ENCODE peak calls at places on chromosome 14, in five cellular contexts. One of them, this sample, is unnamed.

GRCh38 chr14:22255042-22255441 is 334.0 kb downstream of the DAD1 start:
- DNase-seq in globus pallidus: peak
- DNase-seq in stimulated activated CD8-positive, alpha-beta memory T cell treated with anti-CD3 and anti-CD28 coated beads, Interleukin-4, amount 100 ng/mL, for 4 hours: no peak
- DNase-seq in GM18507: no peak
- DNase-seq in Kasumi-1: no peak
- DNase-seq in this sample: no peak

GRCh38 chr14:91649930-91650329 is 82.0 kb downstream of the CATSPERB start:
- DNase-seq in globus pallidus: peak
- DNase-seq in stimulated activated CD8-positive, alpha-beta memory T cell treated with anti-CD3 and anti-CD28 coated beads, Interleukin-4, amount 100 ng/mL, for 4 hours: no peak
- DNase-seq in GM18507: peak
- DNase-seq in Kasumi-1: peak
- DNase-seq in this sample: peak

GRCh38 chr14:100780646-100781355 is 45.1 kb upstream of the MEG3 start:
- DNase-seq in globus pallidus: no peak
- DNase-seq in stimulated activated CD8-positive, alpha-beta memory T cell treated with anti-CD3 and anti-CD28 coated beads, Interleukin-4, amount 100 ng/mL, for 4 hours: no peak
- DNase-seq in GM18507: no peak
- DNase-seq in Kasumi-1: no peak
- DNase-seq in this sample: no peak

GRCh38 chr14:37056473-37056872 is 115.9 kb downstream of the SLC25A21 start:
- DNase-seq in globus pallidus: no peak
- DNase-seq in stimulated activated CD8-positive, alpha-beta memory T cell treated with anti-CD3 and anti-CD28 coated beads, Interleukin-4, amount 100 ng/mL, for 4 hours: no peak
- DNase-seq in GM18507: no peak
- DNase-seq in Kasumi-1: no peak
- DNase-seq in this sample: no peak

GRCh38 chr14:24165785-24166184 is 4.7 kb downstream of the IRF9 start:
- DNase-seq in globus pallidus: no peak
- DNase-seq in stimulated activated CD8-positive, alpha-beta memory T cell treated with anti-CD3 and anti-CD28 coated beads, Interleukin-4, amount 100 ng/mL, for 4 hours: no peak
- DNase-seq in GM18507: no peak
- DNase-seq in Kasumi-1: no peak
- DNase-seq in this sample: no peak

GRCh38 chr14:35399083-35399807 is 5.3 kb downstream of the NFKBIA start:
- DNase-seq in globus pallidus: no peak
- DNase-seq in stimulated activated CD8-positive, alpha-beta memory T cell treated with anti-CD3 and anti-CD28 coated beads, Interleukin-4, amount 100 ng/mL, for 4 hours: no peak
- DNase-seq in GM18507: no peak
- DNase-seq in Kasumi-1: no peak
- DNase-seq in this sample: no peak

GRCh38 chr14:45787167-45787566 is 534.2 kb upstream of the MIS18BP1 start:
- DNase-seq in globus pallidus: no peak
- DNase-seq in stimulated activated CD8-positive, alpha-beta memory T cell treated with anti-CD3 and anti-CD28 coated beads, Interleukin-4, amount 100 ng/mL, for 4 hours: no peak
- DNase-seq in GM18507: no peak
- DNase-seq in Kasumi-1: no peak
- DNase-seq in this sample: no peak

GRCh38 chr14:29545714-29546113 is 381.9 kb downstream of the PRKD1 start:
- DNase-seq in globus pallidus: no peak
- DNase-seq in stimulated activated CD8-positive, alpha-beta memory T cell treated with anti-CD3 and anti-CD28 coated beads, Interleukin-4, amount 100 ng/mL, for 4 hours: no peak
- DNase-seq in GM18507: no peak
- DNase-seq in Kasumi-1: no peak
- DNase-seq in this sample: no peak

GRCh38 chr14:25658988-25659387 is 609.0 kb upstream of the STXBP6 start:
- DNase-seq in globus pallidus: no peak
- DNase-seq in stimulated activated CD8-positive, alpha-beta memory T cell treated with anti-CD3 and anti-CD28 coated beads, Interleukin-4, amount 100 ng/mL, for 4 hours: no peak
- DNase-seq in GM18507: no peak
- DNase-seq in Kasumi-1: no peak
- DNase-seq in this sample: no peak

GRCh38 chr14:29176876-29177275 is 410.3 kb downstream of the FOXG1 start:
- DNase-seq in globus pallidus: no peak
- DNase-seq in stimulated activated CD8-positive, alpha-beta memory T cell treated with anti-CD3 and anti-CD28 coated beads, Interleukin-4, amount 100 ng/mL, for 4 hours: no peak
- DNase-seq in GM18507: no peak
- DNase-seq in Kasumi-1: no peak
- DNase-seq in this sample: no peak

GRCh38 chr14:23055621-23056256 is 1.6 kb downstream of the CDH24 start:
- DNase-seq in globus pallidus: peak
- DNase-seq in stimulated activated CD8-positive, alpha-beta memory T cell treated with anti-CD3 and anti-CD28 coated beads, Interleukin-4, amount 100 ng/mL, for 4 hours: no peak
- DNase-seq in GM18507: no peak
- DNase-seq in Kasumi-1: no peak
- DNase-seq in this sample: no peak

GRCh38 chr14:68444449-68445168 is 348.3 kb downstream of the ZFP36L1 start:
- DNase-seq in globus pallidus: no peak
- DNase-seq in stimulated activated CD8-positive, alpha-beta memory T cell treated with anti-CD3 and anti-CD28 coated beads, Interleukin-4, amount 100 ng/mL, for 4 hours: no peak
- DNase-seq in GM18507: no peak
- DNase-seq in Kasumi-1: no peak
- DNase-seq in this sample: no peak

GRCh38 chr14:74919421-74920165 is 3.5 kb downstream of the RPS6KL1 start:
- DNase-seq in globus pallidus: no peak
- DNase-seq in stimulated activated CD8-positive, alpha-beta memory T cell treated with anti-CD3 and anti-CD28 coated beads, Interleukin-4, amount 100 ng/mL, for 4 hours: no peak
- DNase-seq in GM18507: no peak
- DNase-seq in Kasumi-1: no peak
- DNase-seq in this sample: no peak

GRCh38 chr14:64060648-64061096 is 207.9 kb downstream of the SYNE2 start:
- DNase-seq in globus pallidus: no peak
- DNase-seq in stimulated activated CD8-positive, alpha-beta memory T cell treated with anti-CD3 and anti-CD28 coated beads, Interleukin-4, amount 100 ng/mL, for 4 hours: no peak
- DNase-seq in GM18507: no peak
- DNase-seq in Kasumi-1: peak
- DNase-seq in this sample: no peak

GRCh38 chr14:31969841-31970240 is 107.3 kb upstream of the ARHGAP5 start:
- DNase-seq in globus pallidus: no peak
- DNase-seq in stimulated activated CD8-positive, alpha-beta memory T cell treated with anti-CD3 and anti-CD28 coated beads, Interleukin-4, amount 100 ng/mL, for 4 hours: no peak
- DNase-seq in GM18507: no peak
- DNase-seq in Kasumi-1: no peak
- DNase-seq in this sample: no peak

GRCh38 chr14:90995785-90996184 is 64.7 kb downstream of the RPS6KA5 start:
- DNase-seq in globus pallidus: no peak
- DNase-seq in stimulated activated CD8-positive, alpha-beta memory T cell treated with anti-CD3 and anti-CD28 coated beads, Interleukin-4, amount 100 ng/mL, for 4 hours: no peak
- DNase-seq in GM18507: no peak
- DNase-seq in Kasumi-1: no peak
- DNase-seq in this sample: no peak

GRCh38 chr14:55136241-55136640 is 7.2 kb downstream of the LGALS3 start:
- DNase-seq in globus pallidus: no peak
- DNase-seq in stimulated activated CD8-positive, alpha-beta memory T cell treated with anti-CD3 and anti-CD28 coated beads, Interleukin-4, amount 100 ng/mL, for 4 hours: no peak
- DNase-seq in GM18507: no peak
- DNase-seq in Kasumi-1: no peak
- DNase-seq in this sample: no peak

GRCh38 chr14:63200767-63201166 is 3.5 kb upstream of the RHOJ start:
- DNase-seq in globus pallidus: no peak
- DNase-seq in stimulated activated CD8-positive, alpha-beta memory T cell treated with anti-CD3 and anti-CD28 coated beads, Interleukin-4, amount 100 ng/mL, for 4 hours: no peak
- DNase-seq in GM18507: no peak
- DNase-seq in Kasumi-1: no peak
- DNase-seq in this sample: no peak

GRCh38 chr14:101075801-101076413 is 172.4 kb upstream of the RTL1 start:
- DNase-seq in globus pallidus: no peak
- DNase-seq in stimulated activated CD8-positive, alpha-beta memory T cell treated with anti-CD3 and anti-CD28 coated beads, Interleukin-4, amount 100 ng/mL, for 4 hours: no peak
- DNase-seq in GM18507: no peak
- DNase-seq in Kasumi-1: no peak
- DNase-seq in this sample: no peak

GRCh38 chr14:90453401-90453951 is 56.6 kb downstream of the CALM1 start:
- DNase-seq in globus pallidus: peak
- DNase-seq in stimulated activated CD8-positive, alpha-beta memory T cell treated with anti-CD3 and anti-CD28 coated beads, Interleukin-4, amount 100 ng/mL, for 4 hours: no peak
- DNase-seq in GM18507: no peak
- DNase-seq in Kasumi-1: no peak
- DNase-seq in this sample: no peak

GRCh38 chr14:74465335-74465734 is 27.8 kb downstream of the NPC2 start:
- DNase-seq in globus pallidus: no peak
- DNase-seq in stimulated activated CD8-positive, alpha-beta memory T cell treated with anti-CD3 and anti-CD28 coated beads, Interleukin-4, amount 100 ng/mL, for 4 hours: no peak
- DNase-seq in GM18507: no peak
- DNase-seq in Kasumi-1: no peak
- DNase-seq in this sample: no peak

GRCh38 chr14:75094896-75095295 is 25.5 kb downstream of the ZC2HC1C start:
- DNase-seq in globus pallidus: no peak
- DNase-seq in stimulated activated CD8-positive, alpha-beta memory T cell treated with anti-CD3 and anti-CD28 coated beads, Interleukin-4, amount 100 ng/mL, for 4 hours: no peak
- DNase-seq in GM18507: no peak
- DNase-seq in Kasumi-1: no peak
- DNase-seq in this sample: no peak

GRCh38 chr14:98018626-98019025 is 1221.4 kb downstream of the VRK1 start:
- DNase-seq in globus pallidus: no peak
- DNase-seq in stimulated activated CD8-positive, alpha-beta memory T cell treated with anti-CD3 and anti-CD28 coated beads, Interleukin-4, amount 100 ng/mL, for 4 hours: no peak
- DNase-seq in GM18507: no peak
- DNase-seq in Kasumi-1: no peak
- DNase-seq in this sample: no peak

GRCh38 chr14:101763941-101764709 is 2.6 kb downstream of the PPP2R5C start:
- DNase-seq in globus pallidus: no peak
- DNase-seq in stimulated activated CD8-positive, alpha-beta memory T cell treated with anti-CD3 and anti-CD28 coated beads, Interleukin-4, amount 100 ng/mL, for 4 hours: no peak
- DNase-seq in GM18507: no peak
- DNase-seq in Kasumi-1: no peak
- DNase-seq in this sample: no peak

GRCh38 chr14:23409966-23410635 is 2.0 kb upstream of the MYH6 start:
- DNase-seq in globus pallidus: no peak
- DNase-seq in stimulated activated CD8-positive, alpha-beta memory T cell treated with anti-CD3 and anti-CD28 coated beads, Interleukin-4, amount 100 ng/mL, for 4 hours: no peak
- DNase-seq in GM18507: no peak
- DNase-seq in Kasumi-1: no peak
- DNase-seq in this sample: no peak